ENCODE peak calls at places on chromosome 11, in five cellular contexts. E is substantia nigra, R is DMS153, A is amniotic stem cell, I is naive B cell. Y is an unnamed sample.
A peak's percentile ranks its signal among the peaks of the same experiment; 100 is the strongest.

GRCh38 chr11:11876458-11876857 is 34.7 kb downstream of the USP47 start:
- DNase-seq in I (no peak), R (no peak), A (no peak), E (no peak), Y (no peak)

GRCh38 chr11:17386331-17387084 is 2.0 kb downstream of the KCNJ11 start:
- DNase-seq in R (no peak), E (no peak), A (peak; percentile 5), I (no peak), Y (no peak)

GRCh38 chr11:19777342-19778102 is 64.9 kb downstream of the NAV2 start:
- DNase-seq in A (no peak), R (no peak), E (no peak), I (peak; percentile 33), Y (no peak)

GRCh38 chr11:72899238-72899637 is 85.0 kb downstream of the ATG16L2 start:
- DNase-seq in E (no peak), A (no peak), I (no peak), R (no peak), Y (no peak)

GRCh38 chr11:134372961-134373360 is 39.1 kb downstream of the B3GAT1 start:
- DNase-seq in A (no peak), E (no peak), I (no peak), R (peak; percentile 52), Y (no peak)

GRCh38 chr11:85685820-85686459 is at the start of gene CCDC89:
- DNase-seq in R (peak; percentile 92), E (peak; percentile 51), I (no peak), A (no peak), Y (no peak)

GRCh38 chr11:34263462-34264186 is 94.2 kb downstream of the ABTB2 start:
- DNase-seq in A (no peak), R (peak; percentile 90), I (no peak), E (no peak), Y (no peak)

GRCh38 chr11:114848027-114848426 is 169.7 kb downstream of the NXPE2 start:
- DNase-seq in I (no peak), A (no peak), R (no peak), E (no peak), Y (no peak)

GRCh38 chr11:3050386-3051325 is 6.6 kb downstream of the CARS1 start:
- DNase-seq in I (no peak), A (no peak), E (no peak), R (no peak), Y (no peak)

GRCh38 chr11:72668645-72669347 is 5.4 kb downstream of the PDE2A start:
- DNase-seq in R (no peak), A (no peak), E (no peak), I (no peak), Y (peak; percentile 14)

GRCh38 chr11:94928146-94928995 is 45.0 kb downstream of the CWC15 start:
- DNase-seq in I (no peak), E (no peak), A (no peak), R (no peak), Y (no peak)

GRCh38 chr11:843818-844692 is 1.4 kb downstream of the TSPAN4 start:
- DNase-seq in I (no peak), E (no peak), R (no peak), A (peak; percentile 83), Y (no peak)

GRCh38 chr11:128752379-128752778 is 58.5 kb downstream of the FLI1 start:
- DNase-seq in R (no peak), I (no peak), E (no peak), A (no peak), Y (no peak)

GRCh38 chr11:18618341-18619025 is 15.7 kb downstream of the SPTY2D1 start:
- DNase-seq in E (no peak), A (no peak), R (no peak), I (no peak), Y (no peak)